ENCODE peak calls at places on chromosomes 2 and 18, in six cellular contexts. One of them, this sample, is unnamed. For H3K4me1, the result is how much of the 10 kb centered on the place peaks cover.

GRCh38 chr2:200677161-200677560 is 91.3 kb downstream of the AOX1 start:
- DNase-seq in heart left ventricle: no peak
- DNase-seq in CD4-positive, alpha-beta memory T cell: no peak
- DNase-seq in SJSA1: no peak
- DNase-seq in ovary: no peak
- DNase-seq in NT2/D1: no peak
- DNase-seq in this sample: no peak

GRCh38 chr18:33578371-33579146 is 540 bp downstream of the ASXL3 start:
- DNase-seq in heart left ventricle: peak
- DNase-seq in CD4-positive, alpha-beta memory T cell: no peak
- DNase-seq in SJSA1: no peak
- DNase-seq in ovary: peak
- DNase-seq in NT2/D1: no peak
- DNase-seq in this sample: no peak

GRCh38 chr2:2229898-2230817 is 100.9 kb downstream of the MYT1L start:
- DNase-seq in heart left ventricle: no peak
- DNase-seq in CD4-positive, alpha-beta memory T cell: no peak
- DNase-seq in SJSA1: no peak
- DNase-seq in ovary: no peak
- DNase-seq in NT2/D1: no peak
- DNase-seq in this sample: no peak

GRCh38 chr2:241189856-241190201 is 1.4 kb downstream of the ANO7 start:
- DNase-seq in heart left ventricle: no peak
- DNase-seq in CD4-positive, alpha-beta memory T cell: no peak
- DNase-seq in SJSA1: no peak
- DNase-seq in ovary: peak
- DNase-seq in NT2/D1: no peak
- DNase-seq in this sample: no peak

GRCh38 chr2:70381235-70381634 is 79.4 kb upstream of the FAM136A start:
- DNase-seq in heart left ventricle: no peak
- DNase-seq in CD4-positive, alpha-beta memory T cell: no peak
- DNase-seq in SJSA1: no peak
- DNase-seq in ovary: no peak
- DNase-seq in NT2/D1: no peak
- DNase-seq in this sample: no peak

GRCh38 chr2:172056293-172056692 is 29.0 kb upstream of the DLX1 start:
- DNase-seq in heart left ventricle: no peak
- DNase-seq in CD4-positive, alpha-beta memory T cell: no peak
- DNase-seq in SJSA1: no peak
- DNase-seq in ovary: no peak
- DNase-seq in NT2/D1: no peak
- DNase-seq in this sample: no peak

GRCh38 chr2:31137211-31138036 is 816 bp downstream of the GALNT14 start:
- DNase-seq in heart left ventricle: no peak
- DNase-seq in CD4-positive, alpha-beta memory T cell: no peak
- DNase-seq in SJSA1: no peak
- DNase-seq in ovary: no peak
- DNase-seq in NT2/D1: peak
- DNase-seq in this sample: no peak

GRCh38 chr2:109429711-109430265 is 184.0 kb downstream of the SEPTIN10 start:
- DNase-seq in heart left ventricle: no peak
- DNase-seq in CD4-positive, alpha-beta memory T cell: no peak
- DNase-seq in SJSA1: no peak
- DNase-seq in ovary: no peak
- DNase-seq in NT2/D1: no peak
- DNase-seq in this sample: no peak

GRCh38 chr2:132443106-132443505 is 26.5 kb downstream of the GPR39 start:
- DNase-seq in heart left ventricle: no peak
- DNase-seq in CD4-positive, alpha-beta memory T cell: no peak
- DNase-seq in SJSA1: no peak
- DNase-seq in ovary: no peak
- DNase-seq in NT2/D1: no peak
- DNase-seq in this sample: no peak

GRCh38 chr2:55555977-55556376 is 36.5 kb downstream of the CFAP36 start:
- DNase-seq in heart left ventricle: no peak
- DNase-seq in CD4-positive, alpha-beta memory T cell: no peak
- DNase-seq in SJSA1: no peak
- DNase-seq in ovary: no peak
- DNase-seq in NT2/D1: no peak
- DNase-seq in this sample: no peak

GRCh38 chr2:177165731-177166711 is 46.6 kb upstream of the HNRNPA3 start:
- DNase-seq in heart left ventricle: no peak
- DNase-seq in CD4-positive, alpha-beta memory T cell: peak
- DNase-seq in SJSA1: peak
- DNase-seq in ovary: peak
- DNase-seq in NT2/D1: no peak
- DNase-seq in this sample: peak

GRCh38 chr2:151774506-151774905 is 40.2 kb upstream of the NEB start:
- DNase-seq in heart left ventricle: no peak
- DNase-seq in CD4-positive, alpha-beta memory T cell: no peak
- DNase-seq in SJSA1: peak
- DNase-seq in ovary: no peak
- DNase-seq in NT2/D1: no peak
- DNase-seq in this sample: no peak

GRCh38 chr2:183078467-183079334 is at the start of gene DUSP19:
- DNase-seq in heart left ventricle: peak
- DNase-seq in CD4-positive, alpha-beta memory T cell: peak
- DNase-seq in SJSA1: peak
- DNase-seq in ovary: peak
- DNase-seq in NT2/D1: peak
- DNase-seq in this sample: peak

GRCh38 chr2:110724820-110725219 is 7.6 kb upstream of the ACOXL start:
- DNase-seq in heart left ventricle: no peak
- DNase-seq in CD4-positive, alpha-beta memory T cell: no peak
- DNase-seq in SJSA1: no peak
- DNase-seq in ovary: no peak
- DNase-seq in NT2/D1: no peak
- DNase-seq in this sample: no peak
- H3K4me1 ChIP-seq in heart left ventricle: under half
- H3K4me1 ChIP-seq in CD4-positive, alpha-beta memory T cell: under half
- H3K4me1 ChIP-seq in SJSA1: under half
- H3K4me1 ChIP-seq in ovary: under half
- H3K4me1 ChIP-seq in NT2/D1: under half
- H3K4me1 ChIP-seq in this sample: under half

GRCh38 chr2:119702918-119703401 is 24.0 kb downstream of the TMEM177 start:
- DNase-seq in heart left ventricle: peak
- DNase-seq in CD4-positive, alpha-beta memory T cell: peak
- DNase-seq in SJSA1: peak
- DNase-seq in ovary: peak
- DNase-seq in NT2/D1: peak
- DNase-seq in this sample: peak
- H3K4me1 ChIP-seq in heart left ventricle: under half
- H3K4me1 ChIP-seq in CD4-positive, alpha-beta memory T cell: under half
- H3K4me1 ChIP-seq in SJSA1: under half
- H3K4me1 ChIP-seq in ovary: under half
- H3K4me1 ChIP-seq in NT2/D1: under half
- H3K4me1 ChIP-seq in this sample: under half

GRCh38 chr2:42129947-42130346 is 39.2 kb upstream of the EML4 start:
- DNase-seq in heart left ventricle: no peak
- DNase-seq in CD4-positive, alpha-beta memory T cell: no peak
- DNase-seq in SJSA1: no peak
- DNase-seq in ovary: no peak
- DNase-seq in NT2/D1: no peak
- DNase-seq in this sample: no peak
- H3K4me1 ChIP-seq in heart left ventricle: under half
- H3K4me1 ChIP-seq in CD4-positive, alpha-beta memory T cell: half or more
- H3K4me1 ChIP-seq in SJSA1: half or more
- H3K4me1 ChIP-seq in ovary: under half
- H3K4me1 ChIP-seq in NT2/D1: under half
- H3K4me1 ChIP-seq in this sample: half or more

GRCh38 chr18:79940814-79941472 is 10.5 kb downstream of the SLC66A2 start:
- DNase-seq in heart left ventricle: no peak
- DNase-seq in CD4-positive, alpha-beta memory T cell: no peak
- DNase-seq in SJSA1: no peak
- DNase-seq in ovary: peak
- DNase-seq in NT2/D1: no peak
- DNase-seq in this sample: no peak
- H3K4me1 ChIP-seq in heart left ventricle: under half
- H3K4me1 ChIP-seq in CD4-positive, alpha-beta memory T cell: under half
- H3K4me1 ChIP-seq in SJSA1: under half
- H3K4me1 ChIP-seq in ovary: under half
- H3K4me1 ChIP-seq in NT2/D1: under half
- H3K4me1 ChIP-seq in this sample: under half

GRCh38 chr2:134217924-134218323 is 35.9 kb upstream of the MGAT5 start:
- DNase-seq in heart left ventricle: no peak
- DNase-seq in CD4-positive, alpha-beta memory T cell: no peak
- DNase-seq in SJSA1: no peak
- DNase-seq in ovary: no peak
- DNase-seq in NT2/D1: no peak
- DNase-seq in this sample: peak
- H3K4me1 ChIP-seq in heart left ventricle: under half
- H3K4me1 ChIP-seq in CD4-positive, alpha-beta memory T cell: half or more
- H3K4me1 ChIP-seq in SJSA1: under half
- H3K4me1 ChIP-seq in ovary: under half
- H3K4me1 ChIP-seq in NT2/D1: under half
- H3K4me1 ChIP-seq in this sample: under half

GRCh38 chr18:45370190-45371010 is 244.9 kb upstream of the SLC14A2 start:
- DNase-seq in heart left ventricle: no peak
- DNase-seq in CD4-positive, alpha-beta memory T cell: no peak
- DNase-seq in SJSA1: no peak
- DNase-seq in ovary: no peak
- DNase-seq in NT2/D1: no peak
- DNase-seq in this sample: no peak
- H3K4me1 ChIP-seq in heart left ventricle: under half
- H3K4me1 ChIP-seq in CD4-positive, alpha-beta memory T cell: under half
- H3K4me1 ChIP-seq in SJSA1: under half
- H3K4me1 ChIP-seq in ovary: under half
- H3K4me1 ChIP-seq in NT2/D1: under half
- H3K4me1 ChIP-seq in this sample: under half